ENCODE peak calls at places on chromosomes 11 and 22, in eight cellular contexts. F, Z, Q, G, D, C, V and J are unnamed samples.

GRCh38 chr22:37610480-37611148 is 2.0 kb downstream of the GGA1 start:
- DNase-seq in D (no peak), C (peak), Q (no peak), G (no peak), Z (peak), V (no peak), F (no peak), J (no peak)

GRCh38 chr22:32401486-32401885 is 10.6 kb downstream of the RTCB start:
- DNase-seq in Z (no peak), F (no peak), G (no peak), Q (no peak), D (no peak), C (no peak), V (no peak), J (no peak)

GRCh38 chr22:21951931-21952465 is 650 bp downstream of the PPM1F start:
- DNase-seq in D (no peak), Z (no peak), G (no peak), F (peak), C (peak), Q (peak), V (no peak), J (peak)

GRCh38 chr11:61626580-61627380 is 45.9 kb upstream of the SYT7 start:
- DNase-seq in D (no peak), Z (no peak), F (peak), Q (peak), G (no peak), C (no peak), V (no peak), J (no peak)

GRCh38 chr22:33921576-33922181 is 1.4 kb upstream of the LARGE1 start:
- DNase-seq in Z (peak), V (peak), D (peak), Q (peak), G (peak), C (no peak), F (peak), J (peak)

GRCh38 chr22:48959496-48959895 is 868.2 kb downstream of the BRD1 start:
- DNase-seq in V (no peak), Q (no peak), C (no peak), F (no peak), D (peak), Z (no peak), G (peak), J (no peak)

GRCh38 chr11:75140269-75141138 is 10.4 kb upstream of the SLCO2B1 start:
- DNase-seq in V (peak), G (peak), C (peak), D (peak), Z (peak), F (peak), Q (peak), J (no peak)

GRCh38 chr11:130051077-130051476 is 18.6 kb upstream of the APLP2 start:
- DNase-seq in C (peak), D (no peak), Z (no peak), G (no peak), Q (peak), V (no peak), F (no peak), J (no peak)

GRCh38 chr22:41000040-41000565 is 48.9 kb downstream of the RBX1 start:
- DNase-seq in D (no peak), G (no peak), F (no peak), C (no peak), Q (no peak), Z (no peak), V (no peak), J (no peak)

GRCh38 chr22:27377501-27377900 is 424.1 kb downstream of the MN1 start:
- DNase-seq in G (no peak), D (no peak), Z (no peak), Q (no peak), V (no peak), F (no peak), C (no peak), J (no peak)

GRCh38 chr11:26418391-26418790 is 86.5 kb downstream of the ANO3 start:
- DNase-seq in C (no peak), Z (no peak), F (no peak), V (no peak), G (no peak), Q (no peak), D (no peak), J (no peak)

DNA sequence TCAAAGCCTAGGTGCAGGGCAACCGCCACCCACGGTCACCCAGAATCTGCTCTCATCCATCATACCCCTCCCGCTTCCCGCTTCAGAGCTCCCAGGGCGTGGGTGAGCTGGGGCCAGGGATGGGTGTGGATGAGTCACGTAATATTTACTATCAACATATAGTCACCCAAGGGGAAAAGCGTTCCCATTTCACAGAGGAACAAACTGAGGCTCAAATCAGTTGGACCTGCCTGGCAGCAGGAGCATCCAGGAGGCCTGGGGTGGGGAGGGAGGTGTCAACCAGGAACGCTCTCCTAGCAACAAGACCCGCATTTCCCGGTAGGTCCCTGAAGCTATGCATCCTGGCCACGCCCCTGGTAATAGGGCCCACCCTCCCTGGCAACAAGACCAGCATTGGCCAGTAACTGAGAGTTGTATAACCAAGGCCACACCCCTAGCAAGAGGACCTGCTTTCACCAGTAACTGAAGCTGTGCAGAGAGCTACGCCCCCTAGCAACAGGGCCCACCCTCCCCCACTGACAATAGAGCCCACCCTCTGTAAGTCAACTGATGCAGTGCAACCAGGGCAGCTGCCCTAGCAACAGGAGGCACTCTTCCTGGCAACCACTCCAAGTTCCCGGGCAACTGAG is 32.7 kb upstream of the TXNRD2 start:
- DNase-seq in Q (peak), F (no peak), C (no peak), G (no peak), Z (no peak), V (peak), D (no peak), J (no peak)
- H3K27ac ChIP-seq in Q (no peak), F (no peak), C (no peak), G (peak), Z (no peak), V (no peak), D (no peak), J (peak)

DNA sequence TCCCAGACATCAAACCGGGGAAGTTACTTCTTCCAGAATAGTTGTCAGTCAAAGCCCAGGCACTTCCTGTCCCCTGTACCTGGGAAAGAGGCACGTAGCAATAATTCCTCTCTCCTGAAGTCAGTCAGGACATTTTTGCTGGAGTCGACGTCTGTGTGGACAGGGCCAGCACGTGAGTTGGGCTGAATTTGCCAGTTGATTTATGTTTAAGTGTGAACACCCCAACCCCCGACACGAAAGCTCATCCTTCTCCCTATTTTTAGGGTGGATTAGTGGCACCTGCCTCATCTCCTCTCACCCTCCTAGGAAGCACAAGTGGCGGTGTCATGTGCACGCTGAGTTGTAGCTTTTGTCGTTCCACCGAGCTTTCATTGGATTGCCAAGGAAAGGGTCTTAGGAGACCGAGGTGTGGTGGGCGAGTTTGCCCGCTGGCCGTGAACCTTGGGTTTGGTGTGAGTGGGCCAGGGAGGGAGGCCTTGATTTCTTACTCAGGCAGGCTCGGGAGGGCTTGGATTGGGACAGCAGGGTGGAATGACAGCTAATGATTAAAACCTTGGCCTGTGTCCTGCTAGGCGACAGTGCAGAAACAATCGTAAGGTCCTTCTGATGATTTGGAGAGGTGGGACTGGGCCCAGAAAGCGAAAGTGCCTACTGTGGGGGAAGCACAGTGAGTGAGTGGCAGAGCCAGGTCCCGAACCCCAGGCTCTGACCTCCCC is 87.0 kb upstream of the CRYBB3 start:
- DNase-seq in F (no peak), V (no peak), G (no peak), Q (no peak), Z (no peak), D (no peak), C (no peak), J (no peak)
- H3K4me3 ChIP-seq in F (peak), V (peak), G (peak), Q (no peak), Z (no peak), D (peak), C (no peak), J (no peak)

GRCh38 chr11:68859123-68859522 is 17.4 kb upstream of the CPT1A start:
- DNase-seq in C (no peak), G (no peak), D (no peak), F (no peak), Q (no peak), V (no peak), Z (no peak), J (no peak)

GRCh38 chr11:68854273-68854958 is 12.7 kb upstream of the CPT1A start:
- DNase-seq in G (no peak), Z (no peak), Q (no peak), V (no peak), D (no peak), F (no peak), C (no peak), J (no peak)

GRCh38 chr11:68852628-68853027 is 10.9 kb upstream of the CPT1A start:
- DNase-seq in G (no peak), Z (no peak), F (no peak), C (no peak), Q (no peak), V (no peak), D (no peak), J (no peak)

GRCh38 chr11:68855205-68855978 is 13.7 kb upstream of the CPT1A start:
- DNase-seq in V (no peak), G (peak), Z (no peak), F (peak), Q (peak), D (peak), C (peak), J (no peak)

GRCh38 chr11:68857037-68857586 is 15.4 kb upstream of the CPT1A start:
- DNase-seq in F (no peak), V (no peak), G (no peak), D (no peak), Q (no peak), Z (no peak), C (no peak), J (no peak)
- TF ChIP-seq CTCF in F (no peak), V (no peak), G (no peak), D (no peak), Q (no peak), Z (no peak), C (no peak), J (no peak)

DNA sequence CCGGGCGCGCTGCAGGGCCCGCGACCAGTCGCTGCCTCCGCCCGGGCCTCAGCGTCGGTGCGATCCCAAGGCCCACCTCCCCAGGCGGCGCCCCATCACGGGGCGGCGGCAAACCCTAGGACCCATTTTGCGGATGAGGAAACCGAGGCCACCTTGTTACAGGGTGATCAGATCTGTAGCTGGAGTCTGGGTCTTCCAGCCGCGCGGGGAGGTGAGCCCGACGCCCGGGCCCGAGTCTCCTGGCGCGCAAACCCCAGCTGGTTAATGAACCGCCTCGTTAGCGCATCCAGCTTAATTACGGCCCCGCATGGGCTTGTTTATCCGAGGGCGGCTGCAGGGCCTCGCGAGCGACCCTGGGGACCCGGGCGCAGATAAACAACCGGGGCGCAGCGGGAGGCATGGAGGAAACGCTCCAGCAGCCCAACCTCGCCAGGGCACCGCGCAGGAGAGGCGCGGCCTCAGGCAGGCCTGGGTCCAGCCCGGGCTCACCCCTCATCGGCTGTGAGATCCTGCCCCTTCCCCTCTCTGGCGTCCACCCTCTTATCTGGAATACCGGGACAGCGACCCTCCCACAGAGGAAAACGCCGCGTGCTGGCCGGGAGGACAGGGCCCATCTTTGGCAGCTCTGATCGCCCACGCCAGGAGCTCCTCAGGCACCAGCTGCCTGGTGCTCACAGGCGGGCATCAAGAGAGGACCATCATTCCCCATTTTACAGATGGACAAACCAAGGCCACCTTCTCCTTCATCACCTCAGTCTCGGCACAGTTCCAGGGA is 14.7 kb downstream of the OTUB1 start:
- DNase-seq in C (no peak), F (no peak), G (no peak), D (no peak), Z (no peak), Q (no peak), V (no peak), J (no peak)
- H3K27ac ChIP-seq in C (no peak), F (no peak), G (peak), D (no peak), Z (no peak), Q (no peak), V (no peak), J (no peak)

GRCh38 chr11:114847599-114847998 is 169.3 kb downstream of the NXPE2 start:
- DNase-seq in C (no peak), Z (no peak), G (no peak), Q (no peak), D (no peak), F (no peak), V (no peak), J (no peak)
- H3K4me3 ChIP-seq in C (no peak), Z (no peak), G (no peak), Q (no peak), D (no peak), F (no peak), V (no peak), J (no peak)

DNA sequence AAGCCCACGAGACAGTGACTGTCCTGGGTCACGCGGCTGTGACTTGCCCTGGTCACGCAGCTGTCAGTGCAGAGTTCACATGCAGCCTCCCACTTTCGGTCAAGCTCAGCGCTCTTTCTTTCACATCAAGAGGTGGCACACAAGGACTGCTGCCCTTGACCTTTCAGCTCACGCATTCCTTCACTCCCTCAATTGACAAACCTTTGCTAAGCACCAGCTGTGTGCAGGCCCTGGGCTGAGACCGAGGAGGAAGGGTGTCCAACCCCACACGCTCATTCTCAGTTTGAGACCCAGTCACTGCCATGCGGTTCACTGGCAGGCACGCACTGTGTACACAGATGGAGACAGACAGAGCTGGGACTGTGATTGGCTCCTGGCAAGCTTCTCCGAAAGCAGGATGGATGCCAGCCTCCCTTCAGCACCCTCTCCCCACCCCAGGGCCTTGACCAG is 70.3 kb downstream of the SCUBE1 start:
- DNase-seq in G (no peak), F (no peak), C (no peak), V (no peak), Q (no peak), Z (no peak), D (no peak), J (no peak)
- TF ChIP-seq CTCF in G (no peak), F (no peak), C (no peak), V (no peak), Q (no peak), Z (no peak), D (no peak), J (no peak)

GRCh38 chr22:43742551-43742950 is 69.6 kb downstream of the EFCAB6 start:
- DNase-seq in Z (no peak), G (no peak), Q (no peak), C (no peak), F (no peak), D (no peak), V (no peak), J (no peak)
- H3K27ac ChIP-seq in Z (no peak), G (no peak), Q (no peak), C (no peak), F (no peak), D (no peak), V (no peak), J (no peak)

GRCh38 chr11:114131366-114131963 is 72.0 kb downstream of the ZBTB16 start:
- DNase-seq in V (no peak), D (no peak), C (no peak), G (no peak), F (no peak), Z (no peak), Q (no peak), J (no peak)

GRCh38 chr11:114132944-114133394 is 73.5 kb downstream of the ZBTB16 start:
- DNase-seq in F (no peak), Z (peak), D (no peak), C (no peak), V (no peak), Q (no peak), G (peak), J (no peak)

GRCh38 chr11:114134870-114135269 is 75.4 kb downstream of the ZBTB16 start:
- DNase-seq in F (no peak), V (no peak), Q (peak), G (no peak), D (no peak), Z (no peak), C (peak), J (no peak)

GRCh38 chr11:114133548-114134329 is 74.2 kb downstream of the ZBTB16 start:
- DNase-seq in G (peak), V (no peak), Z (peak), Q (no peak), C (no peak), D (no peak), F (no peak), J (no peak)

DNA sequence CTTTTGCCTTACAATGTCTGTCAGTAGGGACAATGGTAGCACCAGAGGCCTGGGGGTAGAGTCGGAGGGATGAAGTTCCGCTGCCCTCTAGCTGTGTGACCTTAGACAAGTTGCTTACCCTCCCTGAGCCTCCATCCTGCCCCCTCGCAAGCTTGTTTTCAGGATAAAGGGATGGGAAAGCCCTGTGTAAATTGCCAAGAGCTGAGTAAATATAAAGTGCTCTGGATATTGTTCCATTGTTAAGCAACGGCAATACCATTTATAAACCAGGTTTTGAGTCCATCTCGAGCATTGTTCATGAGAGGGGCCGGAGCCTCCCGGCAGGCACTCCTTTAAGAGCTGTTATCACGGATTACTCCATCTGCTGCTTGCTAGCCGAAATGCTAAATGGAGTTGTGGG is 72.9 kb downstream of the ZBTB16 start:
- DNase-seq in Z (no peak), F (no peak), D (no peak), Q (no peak), C (no peak), V (no peak), G (no peak), J (no peak)
- H3K4me3 ChIP-seq in Z (peak), F (peak), D (no peak), Q (no peak), C (no peak), V (no peak), G (peak), J (no peak)

GRCh38 chr11:18733202-18733601 is 7.2 kb upstream of the IGSF22 start:
- DNase-seq in V (no peak), C (no peak), Q (no peak), F (no peak), D (no peak), Z (no peak), G (no peak), J (no peak)
- TF ChIP-seq CTCF in V (no peak), C (no peak), Q (no peak), F (no peak), D (no peak), Z (no peak), G (no peak), J (no peak)

DNA sequence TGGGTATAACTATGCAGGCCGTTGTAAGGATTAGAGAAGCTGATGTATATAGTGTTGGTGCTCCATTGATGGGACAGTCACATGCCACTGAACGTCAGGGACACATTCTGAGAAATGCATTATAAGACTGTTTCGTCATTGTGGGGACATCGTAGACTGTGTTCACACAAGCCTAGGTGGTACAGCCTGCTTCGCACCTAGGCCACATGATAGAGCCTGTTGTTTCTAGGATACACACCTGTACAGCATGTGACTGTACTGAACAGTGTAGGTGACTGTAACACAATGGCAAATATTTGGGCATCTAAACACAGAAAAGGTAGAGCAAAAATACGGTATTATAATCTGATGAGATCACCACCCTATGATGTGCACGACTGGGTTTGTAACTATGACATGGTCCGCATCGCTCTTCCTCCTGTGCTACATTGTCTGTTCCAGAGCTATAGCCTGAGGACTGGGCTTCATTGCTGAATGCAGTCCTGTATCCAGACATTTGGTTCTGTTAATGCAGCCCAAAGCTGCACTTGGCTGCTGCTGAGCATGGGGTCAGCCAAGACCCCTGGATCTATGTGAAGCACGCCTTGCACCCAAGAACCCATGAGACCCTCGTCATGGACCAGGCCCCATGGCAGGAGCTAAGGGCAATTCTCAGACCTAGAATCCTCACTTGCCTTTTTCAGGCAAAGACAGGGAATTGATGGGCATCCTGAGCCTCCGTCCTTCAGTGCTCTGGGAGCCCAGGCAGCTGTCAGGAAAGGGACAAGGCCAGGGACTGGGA is 51.1 kb upstream of the THY1 start:
- DNase-seq in Q (no peak), C (no peak), F (no peak), Z (no peak), D (no peak), V (no peak), G (peak), J (no peak)
- H3K27ac ChIP-seq in Q (no peak), C (no peak), F (no peak), Z (no peak), D (no peak), V (no peak), G (no peak), J (no peak)